ENCODE peak calls at places on chromosomes 5 and 9, in ten cellular contexts. L, H, J, G, E, D, Y, W, V and F are unnamed samples. For H3K27me3, the result is how much of the 10 kb centered on the place peaks cover.

GRCh38 chr9:264231-264630 is 49.6 kb downstream of the DOCK8 start:
- DNase-seq in L (no peak), H (no peak), J (no peak), G (no peak), E (no peak), D (no peak), Y (no peak), W (no peak), V (no peak), F (no peak)

GRCh38 chr5:168314735-168315411 is 23.4 kb downstream of the WWC1 start:
- DNase-seq in L (no peak), H (no peak), J (peak), G (peak), E (no peak), D (peak), Y (peak), W (no peak), V (peak), F (peak)

GRCh38 chr9:115115117-115115880 is 2.7 kb downstream of the TNC start:
- DNase-seq in L (no peak), H (no peak), J (no peak), G (no peak), E (no peak), D (no peak), Y (no peak), W (no peak), V (peak), F (peak)

GRCh38 chr9:18058564-18058963 is 415.4 kb upstream of the ADAMTSL1 start:
- DNase-seq in L (no peak), H (no peak), J (no peak), G (no peak), E (no peak), D (no peak), Y (no peak), W (no peak), V (no peak), F (no peak)

GRCh38 chr5:143985832-143986485 is 174.0 kb downstream of the HMHB1 start:
- DNase-seq in L (no peak), H (no peak), J (no peak), G (peak), E (no peak), D (no peak), Y (no peak), W (no peak), V (peak), F (peak)

GRCh38 chr9:35816708-35817107 is 1.9 kb upstream of the HINT2 start:
- DNase-seq in L (no peak), H (no peak), J (no peak), G (no peak), E (no peak), D (peak), Y (no peak), W (no peak), V (no peak), F (no peak)

GRCh38 chr5:150510460-150511263 is 2.7 kb downstream of the NDST1 start:
- DNase-seq in L (no peak), H (no peak), J (peak), G (no peak), E (no peak), D (peak), Y (peak), W (no peak), V (no peak), F (no peak)

GRCh38 chr5:62333250-62333800 is 27.3 kb downstream of the KIF2A start:
- DNase-seq in L (no peak), H (no peak), J (no peak), G (no peak), E (no peak), D (no peak), Y (no peak), W (no peak), V (no peak), F (no peak)

GRCh38 chr9:127336086-127336485 is 60.9 kb upstream of the SLC2A8 start:
- DNase-seq in L (no peak), H (no peak), J (no peak), G (no peak), E (no peak), D (no peak), Y (no peak), W (no peak), V (no peak), F (no peak)

DNA sequence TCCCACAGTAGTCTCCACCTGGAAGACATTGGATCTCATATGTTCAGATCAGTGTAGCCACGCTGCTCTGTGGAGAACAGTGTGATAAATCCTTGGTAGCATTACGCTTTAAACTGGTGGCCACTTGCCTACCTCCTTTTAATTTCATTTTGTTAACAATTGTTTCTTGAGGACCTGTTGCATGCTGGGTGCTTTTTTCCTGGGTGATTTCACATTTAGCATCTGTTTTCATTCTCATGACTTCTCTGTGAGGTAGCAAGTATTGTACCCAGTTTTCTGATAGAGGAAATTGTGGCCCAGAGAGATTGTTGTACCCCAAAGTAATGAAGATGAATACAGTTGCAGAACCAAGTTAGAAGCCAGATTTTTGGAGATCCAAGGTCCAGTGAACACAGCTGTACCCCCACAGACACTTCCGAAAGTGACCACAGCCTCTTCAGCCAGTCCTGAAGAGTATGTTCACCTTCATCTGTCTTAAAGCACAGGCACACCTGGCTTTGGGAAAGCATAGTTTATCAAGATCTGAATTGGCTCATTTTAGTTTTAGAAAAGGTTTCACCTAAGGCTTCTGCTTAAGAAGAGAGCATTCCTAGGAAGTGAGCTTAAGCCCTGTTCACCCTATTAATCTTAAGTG is 75.2 kb downstream of the F2RL2 start:
- DNase-seq in L (no peak), H (no peak), J (no peak), G (no peak), E (peak), D (no peak), Y (no peak), W (no peak), V (no peak), F (no peak)
- H3K4me3 ChIP-seq in L (no peak), H (no peak), J (peak), G (no peak), E (peak), D (no peak), Y (no peak), W (no peak), V (no peak), F (no peak)

DNA sequence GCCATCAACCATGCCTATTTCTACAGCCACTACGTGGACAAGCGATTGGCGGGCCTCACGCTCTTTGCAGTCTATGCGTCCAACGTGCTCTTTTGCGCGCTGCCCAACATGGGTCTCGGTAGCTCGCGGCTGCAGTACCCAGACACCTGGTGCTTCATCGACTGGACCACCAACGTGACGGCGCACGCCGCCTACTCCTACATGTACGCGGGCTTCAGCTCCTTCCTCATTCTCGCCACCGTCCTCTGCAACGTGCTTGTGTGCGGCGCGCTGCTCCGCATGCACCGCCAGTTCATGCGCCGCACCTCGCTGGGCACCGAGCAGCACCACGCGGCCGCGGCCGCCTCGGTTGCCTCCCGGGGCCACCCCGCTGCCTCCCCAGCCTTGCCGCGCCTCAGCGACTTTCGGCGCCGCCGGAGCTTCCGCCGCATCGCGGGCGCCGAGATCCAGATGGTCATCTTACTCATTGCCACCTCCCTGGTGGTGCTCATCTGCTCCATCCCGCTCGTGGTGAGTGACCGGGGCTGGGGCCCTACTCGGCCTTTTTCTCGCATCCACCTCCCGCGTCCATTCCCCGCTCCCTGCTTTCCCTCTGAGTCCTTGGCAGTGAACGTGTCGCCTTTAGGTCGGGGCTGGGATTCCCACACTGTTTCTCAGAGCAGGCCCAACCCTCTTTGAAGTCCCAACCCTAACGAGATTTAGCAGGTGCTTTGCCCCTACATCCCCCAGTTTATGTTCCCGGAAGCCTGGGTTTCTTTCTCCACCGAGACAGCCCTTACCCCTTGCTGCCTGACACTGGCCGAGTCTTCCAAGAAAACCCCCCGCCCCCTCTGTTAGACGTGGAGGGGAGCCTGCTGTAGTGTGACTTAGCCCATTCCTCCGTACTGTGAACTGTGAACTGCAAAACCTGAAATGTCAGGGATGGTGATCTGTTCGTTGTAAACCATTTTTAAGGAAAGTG is 1.9 kb downstream of the PTGER4 start:
- DNase-seq in L (no peak), H (no peak), J (peak), G (peak), E (no peak), D (peak), Y (peak), W (no peak), V (no peak), F (no peak)
- H3K27me3 ChIP-seq in L (under half), H (under half), J (under half), G (under half), E (under half), D (half or more), Y (under half), W (under half), V (under half), F (under half)

DNA sequence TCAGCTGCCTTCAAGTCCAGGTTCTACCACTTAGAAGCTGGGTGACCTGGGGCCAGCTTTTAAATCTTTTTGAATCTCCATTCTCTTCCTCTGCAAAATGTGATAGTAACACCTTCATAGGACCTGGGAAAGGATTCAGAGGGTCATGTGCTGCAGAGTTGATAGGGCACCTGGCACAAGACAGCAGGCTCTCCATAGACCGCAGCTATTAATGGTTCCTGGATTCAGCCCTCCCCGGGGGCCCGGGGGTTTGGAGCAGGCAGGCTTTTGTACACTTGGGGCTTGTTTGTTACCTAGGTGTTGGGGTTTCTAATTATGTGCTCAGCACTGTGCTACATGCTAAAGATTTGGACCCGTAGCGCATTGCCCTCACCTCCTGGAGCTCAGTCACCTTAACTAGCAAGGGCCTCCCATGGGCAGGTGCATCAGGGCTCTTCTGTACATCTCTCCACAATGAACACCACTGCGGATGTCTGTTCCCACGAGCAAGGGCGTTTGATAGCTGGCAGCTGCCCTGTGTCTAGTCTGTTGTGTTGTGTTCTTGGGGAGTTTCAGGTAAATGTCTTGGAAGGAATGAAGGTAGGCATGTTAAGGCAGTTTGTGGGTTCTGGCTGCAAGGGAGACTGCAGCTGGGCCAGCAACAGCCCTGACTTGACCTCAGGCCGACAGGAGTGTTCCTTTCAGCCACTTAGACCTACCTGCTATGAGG is 12.1 kb downstream of the PRRC2B start:
- DNase-seq in L (no peak), H (no peak), J (no peak), G (no peak), E (peak), D (no peak), Y (no peak), W (no peak), V (no peak), F (no peak)
- H3K4me3 ChIP-seq in L (no peak), H (peak), J (peak), G (no peak), E (no peak), D (peak), Y (no peak), W (no peak), V (no peak), F (no peak)

DNA sequence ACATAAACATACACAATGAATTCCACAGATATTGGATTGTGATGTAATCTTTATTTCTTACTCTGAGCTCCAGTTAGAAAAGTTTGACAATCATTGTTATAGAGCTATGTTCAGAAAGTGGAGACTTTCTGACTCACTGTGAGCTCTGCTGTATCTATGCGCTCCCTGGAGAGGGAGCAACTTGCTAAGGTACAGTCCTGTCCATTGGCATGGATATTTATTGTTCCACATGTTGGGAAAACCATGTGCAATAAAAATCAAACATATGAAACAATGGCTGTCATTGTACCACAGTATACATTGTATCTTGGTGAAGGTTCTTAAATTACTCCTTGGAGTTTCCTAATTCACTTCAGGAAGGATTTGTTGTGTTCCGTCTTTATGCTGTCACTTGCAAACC is 26.8 kb downstream of the NMRK1 start:
- DNase-seq in L (no peak), H (no peak), J (no peak), G (no peak), E (no peak), D (no peak), Y (no peak), W (no peak), V (no peak), F (no peak)
- H3K27me3 ChIP-seq in L (under half), H (under half), J (under half), G (under half), E (under half), D (under half), Y (under half), W (under half), V (under half), F (under half)

GRCh38 chr9:131273146-131273545 is 3.2 kb downstream of the FAM78A start:
- DNase-seq in L (no peak), H (no peak), J (no peak), G (no peak), E (peak), D (no peak), Y (no peak), W (no peak), V (no peak), F (no peak)
- H3K4me3 ChIP-seq in L (peak), H (peak), J (peak), G (no peak), E (peak), D (no peak), Y (no peak), W (peak), V (no peak), F (no peak)

GRCh38 chr5:93588586-93589347 is 5.7 kb downstream of the NR2F1 start:
- DNase-seq in L (no peak), H (no peak), J (no peak), G (no peak), E (no peak), D (no peak), Y (no peak), W (no peak), V (no peak), F (no peak)

GRCh38 chr5:93590511-93590910 is 7.5 kb downstream of the NR2F1 start:
- DNase-seq in L (no peak), H (no peak), J (no peak), G (no peak), E (no peak), D (no peak), Y (no peak), W (no peak), V (no peak), F (no peak)

GRCh38 chr5:93589812-93590215 is 6.8 kb downstream of the NR2F1 start:
- DNase-seq in L (no peak), H (no peak), J (no peak), G (no peak), E (no peak), D (no peak), Y (no peak), W (no peak), V (no peak), F (no peak)

GRCh38 chr5:93587919-93588585 is 5.0 kb downstream of the NR2F1 start:
- DNase-seq in L (no peak), H (no peak), J (no peak), G (no peak), E (no peak), D (peak), Y (no peak), W (no peak), V (no peak), F (no peak)

GRCh38 chr5:93589348-93589662 is 6.3 kb downstream of the NR2F1 start:
- DNase-seq in L (no peak), H (no peak), J (no peak), G (no peak), E (no peak), D (no peak), Y (no peak), W (no peak), V (no peak), F (no peak)
- H3K27me3 ChIP-seq in L (under half), H (under half), J (under half), G (under half), E (under half), D (half or more), Y (under half), W (under half), V (under half), F (under half)